ENCODE peak calls at places on chromosome 18, in seven cellular contexts. U is caudate nucleus, H is cardiac fibroblast, B is astrocyte of the cerebellum, L is T-helper 2 cell, I is astrocyte of the spinal cord, K is left lobe of liver. S is an unnamed sample.

GRCh38 chr18:75269140-75269676 is 58.6 kb downstream of the TSHZ1 start:
- DNase-seq in U (no peak), H (no peak), B (no peak), L (no peak), I (no peak), K (no peak), S (peak; percentile 30)

GRCh38 chr18:53426656-53427055 is 797.8 kb downstream of the MBD2 start:
- DNase-seq in U (no peak), H (no peak), B (no peak), L (no peak), I (no peak), K (no peak), S (no peak)

GRCh38 chr18:68262697-68263293 is 452.1 kb downstream of the TMX3 start:
- DNase-seq in U (peak; percentile 19), H (peak; percentile 88), B (peak; percentile 34), L (no peak), I (peak; percentile 72), K (no peak), S (peak; percentile 78)

GRCh38 chr18:54261894-54262293 is 7.4 kb upstream of the POLI start:
- DNase-seq in U (no peak), H (no peak), B (no peak), L (no peak), I (no peak), K (no peak), S (no peak)

GRCh38 chr18:77017355-77017754 is 115.2 kb downstream of the MBP start:
- DNase-seq in U (no peak), H (no peak), B (no peak), L (no peak), I (no peak), K (no peak), S (no peak)

GRCh38 chr18:23992119-23992940 is 22.2 kb upstream of the TTC39C start:
- DNase-seq in U (peak; percentile 66), H (no peak), B (peak; percentile 81), L (peak; percentile 48), I (peak; percentile 56), K (peak; percentile 86), S (peak; percentile 74)

GRCh38 chr18:72727776-72728175 is 140.0 kb downstream of the NETO1 start:
- DNase-seq in U (no peak), H (no peak), B (no peak), L (no peak), I (peak; percentile 1), K (no peak), S (no peak)

GRCh38 chr18:48922801-48923730 is 27.7 kb downstream of the SMAD7 start:
- DNase-seq in U (peak; percentile 86), H (peak; percentile 81), B (peak; percentile 68), L (no peak), I (peak; percentile 94), K (no peak), S (peak; percentile 74)

GRCh38 chr18:5456577-5457466 is 87.0 kb downstream of the EPB41L3 start:
- DNase-seq in U (no peak), H (peak; percentile 69), B (no peak), L (no peak), I (peak; percentile 73), K (no peak), S (peak; percentile 40)

GRCh38 chr18:23365602-23366001 is 87.5 kb upstream of the RIOK3 start:
- DNase-seq in U (peak; percentile 43), H (peak; percentile 81), B (no peak), L (no peak), I (peak; percentile 45), K (no peak), S (no peak)

GRCh38 chr18:67608909-67609308 is 92.4 kb upstream of the DSEL start:
- DNase-seq in U (no peak), H (peak; percentile 69), B (peak; percentile 19), L (no peak), I (peak; percentile 54), K (no peak), S (no peak)

GRCh38 chr18:62409821-62410220 is 84.7 kb downstream of the TNFRSF11A start:
- DNase-seq in U (no peak), H (no peak), B (no peak), L (no peak), I (no peak), K (no peak), S (peak; percentile 15)

GRCh38 chr18:78992041-78992735 is 12.6 kb downstream of the SALL3 start:
- DNase-seq in U (no peak), H (no peak), B (no peak), L (no peak), I (no peak), K (no peak), S (no peak)

GRCh38 chr18:74402806-74403433 is 54.2 kb downstream of the DIPK1C start:
- DNase-seq in U (no peak), H (no peak), B (no peak), L (no peak), I (no peak), K (no peak), S (no peak)

GRCh38 chr18:3966246-3966984 is 488.7 kb downstream of the DLGAP1 start:
- DNase-seq in U (no peak), H (no peak), B (no peak), L (no peak), I (no peak), K (no peak), S (peak; percentile 3)

GRCh38 chr18:25464211-25464610 is 112.2 kb upstream of the ZNF521 start:
- DNase-seq in U (no peak), H (no peak), B (peak; percentile 33), L (no peak), I (peak; percentile 22), K (no peak), S (no peak)

S was measured in renal cortical epithelial cell.